ENCODE peak calls at places on chromosomes 6 and 20, in six cellular contexts. T, H, F, U, E and N are unnamed samples.

GRCh38 chr6:166908812-166909211 is 47.5 kb downstream of the RNASET2 start:
- DNase-seq in H (no peak), E (no peak), F (peak), U (no peak), T (no peak), N (no peak)

GRCh38 chr6:15793288-15793687 is 130.5 kb upstream of the DTNBP1 start:
- DNase-seq in F (no peak), H (peak), E (no peak), U (no peak), T (no peak), N (no peak)

GRCh38 chr6:11245406-11245990 is 13.0 kb upstream of the NEDD9 start:
- DNase-seq in H (no peak), F (no peak), E (no peak), U (no peak), T (no peak), N (no peak)

GRCh38 chr20:49706548-49707517 is 6.8 kb downstream of the B4GALT5 start:
- DNase-seq in F (no peak), E (no peak), U (no peak), T (no peak), H (no peak), N (no peak)

GRCh38 chr6:167697316-167697715 is 129.4 kb upstream of the AFDN start:
- DNase-seq in E (no peak), T (peak), U (no peak), H (peak), F (no peak), N (no peak)

GRCh38 chr6:16806363-16806762 is 45.1 kb upstream of the ATXN1 start:
- DNase-seq in T (no peak), U (no peak), H (no peak), F (no peak), E (no peak), N (no peak)

GRCh38 chr6:2744778-2745177 is 5.9 kb downstream of the MYLK4 start:
- DNase-seq in U (no peak), F (no peak), H (no peak), T (no peak), E (no peak), N (no peak)

GRCh38 chr6:162055365-162055764 is 672.2 kb downstream of the PRKN start:
- DNase-seq in T (no peak), E (no peak), U (peak), F (no peak), H (no peak), N (no peak)

GRCh38 chr20:51022803-51023616 is at the start of gene KCNG1:
- DNase-seq in H (peak), T (peak), U (peak), E (no peak), F (peak), N (no peak)

GRCh38 chr20:14715400-14715799 is 378.0 kb upstream of the FLRT3 start:
- DNase-seq in F (no peak), E (no peak), H (no peak), U (peak), T (no peak), N (no peak)

GRCh38 chr6:170080169-170080827 is 210.6 kb downstream of the DLL1 start:
- DNase-seq in H (no peak), U (peak), F (no peak), E (no peak), T (no peak), N (peak)

GRCh38 chr20:1324598-1325172 is 4.3 kb downstream of the SDCBP2 start:
- DNase-seq in T (no peak), H (peak), U (no peak), F (no peak), E (peak), N (no peak)

GRCh38 chr6:87200469-87201174 is 45.3 kb downstream of the ZNF292 start:
- DNase-seq in H (peak), U (no peak), E (no peak), F (no peak), T (no peak), N (no peak)

GRCh38 chr6:17385660-17386059 is 7.7 kb upstream of the CAP2 start:
- DNase-seq in H (peak), U (no peak), T (no peak), E (no peak), F (no peak), N (no peak)

GRCh38 chr6:21831531-21832291 is 238.2 kb downstream of the SOX4 start:
- DNase-seq in T (no peak), F (no peak), E (no peak), H (peak), U (no peak), N (no peak)

GRCh38 chr20:50346372-50347347 is 156.0 kb downstream of the CEBPB start:
- DNase-seq in F (no peak), H (peak), E (no peak), T (peak), U (no peak), N (no peak)

GRCh38 chr20:63785646-63786255 is 45.3 kb downstream of the ZBTB46 start:
- DNase-seq in U (no peak), F (no peak), T (no peak), E (no peak), H (no peak), N (no peak)

GRCh38 chr6:128259036-128259734 is 261.2 kb downstream of the PTPRK start:
- DNase-seq in H (no peak), E (no peak), T (no peak), F (no peak), U (no peak), N (no peak)

GRCh38 chr6:119160911-119161310 is 82.4 kb upstream of the FAM184A start:
- DNase-seq in U (no peak), F (no peak), E (no peak), T (no peak), H (no peak), N (no peak)

GRCh38 chr6:33427585-33428218 is 7.8 kb downstream of the SYNGAP1 start:
- DNase-seq in H (no peak), U (peak), F (peak), E (no peak), T (no peak), N (peak)

GRCh38 chr20:26208296-26209091 is 511.8 kb upstream of the ZNF337 start:
- DNase-seq in E (no peak), F (peak), U (peak), H (peak), T (no peak), N (peak)